ENCODE peak calls at places on chromosomes 11 and 22, in ten cellular contexts. N is prostate gland, Q is Peyer's patch, T is A549, J is body of pancreas, O is H54, V is upper lobe of left lung, M is stomach, Z is thyroid gland, R is uterus. X is an unnamed sample.

GRCh38 chr11:46002146-46002545 is 79.7 kb downstream of the LARGE2 start:
- DNase-seq in T (no peak), O (no peak), Z (no peak), R (no peak), J (no peak), M (no peak), V (no peak), Q (no peak), N (no peak), X (no peak)

GRCh38 chr11:109677876-109678275 is 255.9 kb downstream of the C11orf87 start:
- DNase-seq in V (no peak), Z (no peak), R (no peak), J (no peak), Q (no peak), O (no peak), M (no peak), N (no peak), T (no peak), X (no peak)

GRCh38 chr11:130131957-130132850 is 27.4 kb upstream of the ST14 start:
- DNase-seq in M (peak), V (no peak), R (peak), O (peak), Z (peak), N (peak), J (peak), Q (no peak), T (peak), X (peak)

GRCh38 chr22:30861688-30862552 is 106.7 kb downstream of the MORC2 start:
- DNase-seq in Q (no peak), M (peak), Z (no peak), O (no peak), R (no peak), J (no peak), N (no peak), V (no peak), T (no peak), X (no peak)

GRCh38 chr22:47395481-47395880 is 633.0 kb downstream of the TBC1D22A start:
- DNase-seq in N (no peak), O (no peak), T (peak), Q (peak), Z (no peak), V (no peak), R (no peak), M (no peak), J (peak), X (no peak)

GRCh38 chr11:3795131-3796092 is 1.9 kb downstream of the NUP98 start:
- DNase-seq in T (no peak), O (no peak), M (no peak), Z (no peak), R (no peak), J (no peak), N (no peak), V (no peak), Q (no peak), X (no peak)

GRCh38 chr22:17893900-17894299 is 119.6 kb upstream of the BID start:
- DNase-seq in V (no peak), T (no peak), Z (no peak), O (no peak), R (no peak), N (no peak), Q (peak), M (no peak), J (no peak), X (no peak)

GRCh38 chr11:74846770-74847169 is 98.1 kb downstream of the RNF169 start:
- DNase-seq in O (no peak), M (no peak), Z (no peak), J (no peak), R (no peak), Q (no peak), N (no peak), T (no peak), V (no peak), X (no peak)

GRCh38 chr22:35648066-35649025 is at the start of gene APOL6:
- DNase-seq in Q (peak), J (peak), R (peak), M (peak), T (peak), O (no peak), N (peak), V (no peak), Z (peak), X (peak)
- TF ChIP-seq POLR2A in Q (peak), J (peak), R (peak), M (no peak), T (no peak), O (no peak), N (no peak), V (no peak), Z (peak), X (peak)

GRCh38 chr11:66744485-66745355 is 15.7 kb upstream of the SPTBN2 start:
- DNase-seq in Q (peak), V (peak), N (peak), O (peak), M (peak), Z (peak), J (peak), R (peak), T (peak), X (peak)
- TF ChIP-seq POLR2A in Q (peak), V (no peak), N (peak), O (peak), M (no peak), Z (peak), J (peak), R (peak), T (peak), X (peak)

DNA sequence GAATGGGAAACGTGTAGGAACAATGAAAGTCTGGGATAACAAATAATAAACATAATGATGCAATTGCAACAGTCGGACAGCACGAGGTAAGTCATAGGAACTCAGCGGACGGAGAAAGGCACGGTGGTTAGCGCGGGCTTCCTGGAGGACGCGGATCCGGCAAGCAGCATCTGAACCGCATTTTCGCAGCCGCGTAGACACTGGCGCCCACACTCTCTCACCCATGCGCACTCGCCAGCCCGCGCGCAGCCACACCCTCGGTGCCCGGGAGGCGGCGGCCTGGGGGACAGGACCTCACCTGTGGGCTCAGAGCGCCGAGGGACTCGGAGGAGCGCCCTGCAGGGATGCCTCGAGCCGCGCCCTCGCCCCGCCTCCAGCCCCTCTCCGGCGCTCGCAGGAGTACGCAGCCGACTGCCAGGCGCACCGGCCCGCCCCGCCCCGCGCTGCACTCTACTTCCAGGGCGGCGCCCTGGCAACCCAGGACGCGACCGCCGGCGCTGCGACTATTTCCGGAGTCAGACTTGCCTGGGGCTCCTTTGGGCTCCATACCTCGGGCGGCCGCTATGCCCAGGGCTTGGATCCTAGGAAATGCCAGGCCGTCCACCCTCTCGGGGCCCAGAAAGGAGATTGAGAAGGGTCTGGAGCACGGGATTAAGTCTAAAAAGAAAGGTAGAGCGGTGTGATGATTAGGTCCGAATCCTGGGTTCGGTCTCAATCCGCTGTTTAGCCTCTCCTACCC is at the start of gene TTLL1:
- DNase-seq in R (peak), N (peak), Q (peak), O (peak), M (peak), Z (peak), J (peak), V (peak), T (peak), X (peak)
- TF ChIP-seq POLR2A in R (peak), N (peak), Q (peak), O (peak), M (no peak), Z (peak), J (peak), V (no peak), T (peak), X (peak)

DNA sequence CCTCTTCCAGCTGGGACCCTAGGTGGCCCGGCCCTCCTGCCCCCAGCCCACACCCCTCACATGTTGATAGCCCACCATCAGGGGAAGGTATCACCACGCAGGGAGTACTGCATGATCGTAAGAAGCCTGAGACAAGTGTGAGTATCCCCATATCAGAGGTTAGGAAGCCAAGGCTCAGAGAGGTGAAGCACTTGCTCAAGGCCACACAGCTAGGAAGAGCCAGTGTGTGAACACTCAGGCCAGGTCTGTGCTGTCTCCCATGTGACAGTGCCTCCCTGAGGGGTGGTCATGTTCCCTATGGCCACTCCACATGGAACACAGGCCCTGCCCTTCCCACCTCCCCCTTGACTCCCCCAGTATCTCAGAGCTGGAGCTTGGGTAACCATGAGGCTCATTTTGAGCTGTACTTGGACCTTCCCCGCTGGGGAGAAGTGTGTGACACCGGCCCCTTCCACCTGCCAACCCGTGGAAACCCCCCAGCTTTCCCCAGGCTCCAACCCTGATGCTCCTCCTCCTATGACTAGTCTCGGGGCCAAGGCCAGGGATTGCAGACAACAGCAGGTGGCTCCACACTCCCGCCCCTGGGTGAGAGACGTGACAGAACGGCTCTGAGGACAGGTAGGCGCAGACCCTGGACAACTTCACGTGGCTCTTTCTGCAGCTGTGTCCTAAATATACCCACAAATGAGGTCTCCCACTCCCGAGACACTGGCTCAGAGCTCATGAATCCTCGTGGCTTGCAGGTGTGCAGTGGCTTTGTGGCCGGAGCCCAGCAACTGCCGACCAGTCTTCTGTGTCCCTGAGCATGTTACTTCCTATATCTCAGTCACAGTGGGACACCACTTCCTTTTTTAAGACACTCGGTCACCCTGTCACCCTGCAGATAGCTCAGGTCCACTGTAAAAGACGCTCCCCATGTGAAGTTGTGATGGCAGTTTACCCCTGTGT is 55.3 kb downstream of the NECTIN1 start:
- DNase-seq in M (peak), T (no peak), O (no peak), Z (no peak), N (no peak), R (no peak), J (peak), Q (no peak), V (no peak), X (peak)
- TF ChIP-seq POLR2A in M (no peak), T (no peak), O (no peak), Z (no peak), N (no peak), R (no peak), J (no peak), Q (no peak), V (no peak), X (no peak)

DNA sequence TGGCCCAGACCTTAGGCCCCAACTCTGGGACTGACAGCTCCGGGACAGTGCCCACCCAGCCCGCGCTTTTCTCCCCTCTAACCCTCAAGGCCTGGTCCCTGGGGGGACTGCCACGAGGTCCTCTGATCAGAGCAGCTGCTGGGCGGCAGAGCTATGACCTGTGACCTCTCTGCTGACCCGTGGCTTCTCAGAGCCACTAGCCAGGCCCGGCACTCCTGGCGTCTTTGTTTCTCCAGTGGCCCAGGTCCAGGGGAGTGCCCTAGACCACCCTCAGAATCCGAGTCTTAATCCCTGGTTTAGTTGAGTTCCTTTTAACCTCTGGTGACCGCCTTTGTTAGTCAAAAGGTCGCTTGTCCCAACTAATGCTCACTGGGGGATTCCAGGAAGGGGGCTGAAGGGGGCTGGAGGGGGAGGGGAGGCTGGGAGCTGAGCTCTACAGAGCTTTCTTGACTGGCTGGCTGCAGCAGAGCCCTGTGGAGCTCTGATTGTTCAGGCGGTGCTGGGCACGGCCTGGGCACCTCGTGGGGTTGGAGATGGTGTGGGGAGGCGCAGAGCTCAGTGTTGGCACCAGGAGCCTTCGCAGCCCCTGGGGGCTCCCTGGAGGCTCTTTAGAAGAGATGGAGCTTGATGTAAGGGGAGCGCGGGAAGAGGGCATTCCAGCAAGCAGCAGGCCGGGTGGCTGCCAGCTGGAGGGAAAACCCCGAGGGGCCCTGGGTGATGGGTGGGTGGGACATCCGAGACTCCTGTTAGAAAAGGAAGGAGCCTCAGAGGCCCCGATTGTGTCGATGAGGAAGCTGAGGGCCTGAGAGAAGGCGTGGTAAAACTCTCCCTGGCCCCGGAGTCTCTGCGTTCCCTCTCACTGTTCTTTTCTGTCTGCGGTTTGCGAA is 1.4 kb downstream of the FBLN1 start:
- DNase-seq in M (no peak), Z (no peak), T (no peak), V (no peak), R (no peak), Q (peak), O (no peak), J (no peak), N (no peak), X (no peak)
- TF ChIP-seq POLR2A in M (no peak), Z (no peak), T (no peak), V (no peak), R (no peak), Q (no peak), O (no peak), J (no peak), N (no peak), X (no peak)

GRCh38 chr11:15057352-15057751 is 16.0 kb upstream of the CALCB start:
- DNase-seq in J (no peak), M (no peak), Z (no peak), O (no peak), T (no peak), R (no peak), Q (no peak), N (no peak), V (no peak), X (no peak)

GRCh38 chr11:15059132-15059531 is 14.3 kb upstream of the CALCB start:
- DNase-seq in T (no peak), Z (no peak), J (no peak), M (no peak), R (no peak), O (no peak), N (no peak), V (no peak), Q (no peak), X (no peak)

GRCh38 chr11:15062631-15063030 is 10.8 kb upstream of the CALCB start:
- DNase-seq in T (no peak), O (no peak), R (no peak), M (no peak), N (no peak), J (no peak), V (no peak), Z (no peak), Q (no peak), X (no peak)
- TF ChIP-seq POLR2A in T (no peak), O (no peak), R (no peak), M (no peak), N (no peak), J (no peak), V (no peak), Z (no peak), Q (no peak), X (no peak)

GRCh38 chr11:118659314-118659939 is 20.0 kb downstream of the TREH start:
- DNase-seq in T (peak), M (peak), J (peak), O (peak), Z (peak), R (peak), V (peak), N (peak), Q (peak), X (peak)
- TF ChIP-seq POLR2A in T (no peak), M (no peak), J (no peak), O (no peak), Z (peak), R (peak), V (no peak), N (no peak), Q (no peak), X (no peak)

GRCh38 chr11:117874910-117875396 is 1.5 kb downstream of the FXYD6 start:
- DNase-seq in T (no peak), N (no peak), Q (no peak), V (no peak), R (no peak), Z (no peak), J (no peak), O (no peak), M (no peak), X (no peak)

GRCh38 chr11:117875397-117876048 is 935 bp downstream of the FXYD6 start:
- DNase-seq in Q (no peak), V (peak), M (no peak), T (no peak), Z (no peak), R (no peak), J (peak), O (no peak), N (no peak), X (no peak)

GRCh38 chr11:117876049-117876340 is 463 bp downstream of the FXYD6 start:
- DNase-seq in R (no peak), O (no peak), N (no peak), J (no peak), V (no peak), T (no peak), Q (no peak), Z (no peak), M (no peak), X (no peak)

GRCh38 chr11:117877120-117877784 is 794 bp upstream of the FXYD6 start:
- DNase-seq in O (no peak), Z (no peak), V (no peak), R (no peak), T (no peak), Q (no peak), M (no peak), J (no peak), N (no peak), X (no peak)

GRCh38 chr11:117876341-117877119 is at the start of gene FXYD6:
- DNase-seq in M (no peak), O (no peak), J (peak), T (no peak), R (peak), V (peak), N (no peak), Z (peak), Q (no peak), X (no peak)
- TF ChIP-seq POLR2A in M (no peak), O (no peak), J (no peak), T (no peak), R (peak), V (no peak), N (no peak), Z (peak), Q (no peak), X (no peak)

GRCh38 chr11:71928739-71929443 is at the start of gene RNF121:
- DNase-seq in T (peak), V (peak), N (peak), M (peak), O (peak), R (peak), J (peak), Q (peak), Z (peak), X (peak)
- TF ChIP-seq POLR2A in T (peak), V (no peak), N (no peak), M (peak), O (peak), R (peak), J (peak), Q (peak), Z (peak), X (peak)

GRCh38 chr22:50473088-50473487 is 1.7 kb downstream of the SBF1 start:
- DNase-seq in M (no peak), R (no peak), Z (no peak), J (peak), V (no peak), Q (no peak), O (no peak), T (peak), N (no peak), X (no peak)

GRCh38 chr22:50474711-50475651 is at the start of gene SBF1:
- DNase-seq in O (peak), T (peak), J (peak), M (peak), Z (peak), N (peak), Q (peak), V (peak), R (peak), X (peak)

GRCh38 chr22:50475652-50476002 is 792 bp upstream of the SBF1 start:
- DNase-seq in Q (no peak), N (no peak), M (no peak), Z (no peak), J (no peak), O (no peak), R (no peak), V (no peak), T (no peak), X (no peak)

GRCh38 chr22:50471962-50472361 is 2.9 kb downstream of the SBF1 start:
- DNase-seq in Z (no peak), M (no peak), N (no peak), Q (no peak), T (no peak), J (no peak), O (no peak), R (no peak), V (no peak), X (no peak)

DNA sequence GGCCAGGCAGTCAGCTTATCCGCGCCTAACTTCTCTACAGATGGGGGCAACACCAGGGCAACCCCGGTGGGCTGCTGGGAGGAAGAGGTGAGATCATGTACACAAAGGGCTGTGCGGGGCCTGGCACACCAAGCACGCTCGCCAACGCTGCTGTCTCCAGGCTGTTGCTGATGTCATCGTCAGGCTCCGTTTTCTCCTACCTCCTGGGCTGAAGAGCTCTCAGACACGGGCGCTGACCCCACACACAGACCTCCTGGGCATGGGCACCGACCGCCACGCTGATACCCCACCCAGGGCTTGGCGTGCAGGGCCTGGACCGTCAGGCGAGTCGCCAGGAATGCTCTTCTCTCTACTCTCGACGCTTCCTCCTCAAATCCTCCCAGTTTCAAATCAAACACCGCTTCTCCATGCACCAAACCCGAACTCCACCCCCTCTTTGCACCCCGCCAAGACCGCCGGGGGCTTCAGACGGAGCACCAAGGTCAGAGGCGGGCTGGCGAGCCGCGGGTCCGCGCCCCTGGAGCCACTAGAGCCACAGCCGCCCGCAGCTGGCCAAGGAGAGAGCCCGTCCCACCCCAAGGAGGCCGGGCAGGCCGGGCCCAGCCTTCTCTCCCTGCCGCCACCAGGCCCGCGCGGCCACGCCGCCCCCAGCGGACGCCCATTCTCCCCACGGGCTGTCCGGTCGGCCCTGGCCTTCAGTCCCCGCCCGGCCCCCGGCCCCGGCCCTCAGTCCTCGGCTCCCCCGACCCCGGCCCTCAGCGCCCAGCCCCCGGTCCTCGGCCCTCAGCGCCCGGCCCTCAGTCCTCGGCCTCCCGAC is 772 bp downstream of the SBF1 start:
- DNase-seq in Z (peak), M (peak), J (peak), N (no peak), R (no peak), T (no peak), Q (peak), O (no peak), V (peak), X (no peak)
- TF ChIP-seq POLR2A in Z (peak), M (no peak), J (peak), N (peak), R (no peak), T (no peak), Q (no peak), O (no peak), V (no peak), X (no peak)